ENCODE peak calls at places on chromosomes 12 and 14, in five cellular contexts. H is heart left ventricle, O is H9, A is cardiac muscle cell, F is mesendoderm. M is an unnamed sample. For H3K4me1, the result is how much of the 10 kb centered on the place peaks cover.

GRCh38 chr12:132094269-132094891 is 49.7 kb downstream of the DDX51 start:
- DNase-seq in F (no peak), H (no peak), A (no peak), O (no peak), M (no peak)

GRCh38 chr12:51855586-51856428 is 7.3 kb upstream of the FIGNL2 start:
- DNase-seq in O (peak), F (peak), H (peak), A (peak), M (peak)

GRCh38 chr12:48681416-48681737 is 661 bp downstream of the KANSL2 start:
- DNase-seq in A (no peak), H (no peak), F (peak), O (no peak), M (no peak)

GRCh38 chr12:98228619-98229538 is 286.5 kb upstream of the TMPO start:
- DNase-seq in H (no peak), A (no peak), F (no peak), O (no peak), M (no peak)

GRCh38 chr14:91980157-91980556 is 32.7 kb upstream of the FBLN5 start:
- DNase-seq in A (no peak), F (no peak), H (no peak), O (no peak), M (no peak)

GRCh38 chr12:57772429-57773322 is at the start of gene EEF1AKMT3:
- DNase-seq in A (peak), H (peak), F (no peak), O (no peak), M (peak)

GRCh38 chr12:2854669-2855453 is 2.0 kb downstream of the TEX52 start:
- DNase-seq in F (no peak), O (no peak), A (no peak), H (no peak), M (peak)

GRCh38 chr14:56181666-56182065 is 63.5 kb downstream of the PELI2 start:
- DNase-seq in A (no peak), F (no peak), H (no peak), O (no peak), M (peak)

GRCh38 chr14:98906123-98906995 is 365.6 kb downstream of the BCL11B start:
- DNase-seq in O (no peak), A (peak), F (peak), H (no peak), M (no peak)

GRCh38 chr12:46942579-46942978 is 116.8 kb upstream of the SLC38A4 start:
- DNase-seq in A (no peak), O (no peak), H (no peak), F (no peak), M (no peak)

GRCh38 chr12:26789731-26790644 is 43.0 kb downstream of the ITPR2 start:
- DNase-seq in F (no peak), O (no peak), A (no peak), H (no peak), M (no peak)

GRCh38 chr12:94623161-94623920 is 27.0 kb downstream of the TMCC3 start:
- DNase-seq in O (no peak), A (no peak), H (no peak), F (no peak), M (no peak)

GRCh38 chr12:107684990-107685359 is 624 bp upstream of the PWP1 start:
- DNase-seq in O (no peak), A (no peak), F (peak), H (no peak), M (peak)

GRCh38 chr14:85084344-85084743 is 445.6 kb upstream of the FLRT2 start:
- DNase-seq in F (no peak), A (no peak), H (no peak), O (no peak), M (no peak)

GRCh38 chr14:31283153-31283552 is 75.6 kb upstream of the HECTD1 start:
- DNase-seq in H (no peak), O (no peak), A (no peak), F (no peak), M (no peak)

GRCh38 chr12:94074970-94075695 is 73.2 kb upstream of the PLXNC1 start:
- DNase-seq in O (peak), F (peak), A (peak), H (peak), M (peak)

GRCh38 chr12:22334696-22335290 is at the start of gene ST8SIA1:
- DNase-seq in H (peak), O (peak), A (peak), F (no peak), M (peak)

GRCh38 chr12:104702565-104703139 is 245.9 kb downstream of the CHST11 start:
- DNase-seq in F (no peak), O (no peak), A (no peak), H (no peak), M (peak)

GRCh38 chr14:21056520-21057163 is 980 bp upstream of the RNASE8 start:
- DNase-seq in O (no peak), H (no peak), F (no peak), A (no peak), M (no peak)

GRCh38 chr14:92655802-92656201 is 92.6 kb downstream of the LGMN start:
- DNase-seq in O (no peak), F (no peak), H (no peak), A (no peak), M (peak)

GRCh38 chr14:94113908-94114588 is 3.5 kb downstream of the IFI27 start:
- DNase-seq in A (no peak), H (no peak), F (no peak), O (peak), M (no peak)

GRCh38 chr12:119804011-119804641 is 73.0 kb downstream of the CIT start:
- DNase-seq in F (peak), H (peak), O (peak), A (peak), M (peak)

GRCh38 chr14:95829321-95829720 is 47.3 kb upstream of the TUNAR start:
- DNase-seq in F (no peak), A (no peak), O (no peak), H (no peak), M (no peak)

GRCh38 chr12:105970885-105971284 is 167.9 kb downstream of the NUAK1 start:
- DNase-seq in A (no peak), O (no peak), H (no peak), F (no peak), M (no peak)

GRCh38 chr14:89144642-89145041 is 272.4 kb downstream of the FOXN3 start:
- DNase-seq in F (no peak), A (no peak), H (no peak), O (no peak), M (no peak)

GRCh38 chr14:96103560-96104460 is 64.6 kb downstream of the C14orf132 start:
- DNase-seq in H (no peak), O (no peak), A (no peak), F (no peak), M (no peak)

GRCh38 chr12:88391556-88391955 is 188.7 kb downstream of the KITLG start:
- DNase-seq in H (no peak), A (no peak), O (no peak), F (no peak), M (no peak)

GRCh38 chr12:4435537-4435936 is 10.1 kb downstream of the FGF6 start:
- DNase-seq in A (no peak), O (peak), F (no peak), H (no peak), M (no peak)

GRCh38 chr12:122023339-122024131 is 1.9 kb downstream of the BCL7A start:
- DNase-seq in F (peak), H (peak), A (peak), O (peak), M (peak)

DNA sequence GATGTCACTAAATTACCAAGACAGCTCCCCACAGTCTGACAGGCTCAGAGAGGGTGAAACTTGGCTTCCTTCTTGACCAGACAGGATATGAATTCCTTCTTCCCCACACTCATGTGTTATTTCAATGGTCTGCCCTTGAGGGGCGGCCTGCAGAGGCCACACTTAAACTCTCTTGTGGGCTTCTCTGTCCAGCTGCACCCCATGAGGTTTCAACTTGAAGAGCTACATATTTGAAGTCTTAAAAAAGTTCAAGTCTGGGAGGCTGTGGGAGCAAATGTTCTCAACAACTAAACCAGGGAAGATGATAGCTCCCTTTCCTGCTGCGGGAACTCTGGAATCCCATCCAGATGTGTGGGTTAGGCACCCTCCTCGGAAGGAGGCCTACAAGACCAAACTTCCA is 98.3 kb downstream of the TTC7B start:
- DNase-seq in A (no peak), O (no peak), F (no peak), H (no peak), M (no peak)
- H3K27ac ChIP-seq in A (no peak), O (no peak), F (no peak), H (no peak), M (no peak)

DNA sequence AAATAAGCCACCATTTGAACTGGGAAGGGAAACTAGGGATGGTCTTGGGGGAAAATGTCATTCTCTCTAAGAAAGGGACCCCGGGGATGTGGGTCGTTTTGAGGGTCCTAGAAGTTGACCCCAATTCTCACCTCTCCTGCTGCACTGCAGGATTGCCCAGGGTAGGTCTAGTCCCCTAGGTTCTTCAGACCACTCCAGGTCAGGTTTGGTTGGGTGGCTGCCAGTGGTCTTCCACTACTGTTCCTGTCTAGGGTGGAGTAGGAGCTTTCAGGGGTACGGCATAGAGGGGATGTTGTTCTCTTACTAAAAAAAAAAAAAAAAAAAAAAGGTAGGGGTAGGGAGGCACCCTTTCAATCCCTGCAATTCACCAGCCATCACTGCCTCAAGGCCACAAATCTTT is 7.3 kb downstream of the HOXC8 start:
- DNase-seq in F (no peak), O (no peak), H (no peak), A (no peak), M (no peak)
- H3K4me1 ChIP-seq in F (under half), O (under half), H (under half), A (under half), M (under half)

GRCh38 chr12:68932701-68933563 is at the start of gene CPM:
- DNase-seq in H (peak), O (peak), F (peak), A (peak), M (peak)
- H3K27ac ChIP-seq in H (peak), O (no peak), F (no peak), A (no peak), M (peak)

GRCh38 chr14:80109055-80109454 is 102.2 kb downstream of the DIO2 start:
- DNase-seq in O (no peak), A (no peak), H (no peak), F (no peak), M (no peak)

GRCh38 chr14:80110721-80111120 is 100.6 kb downstream of the DIO2 start:
- DNase-seq in O (no peak), H (no peak), A (no peak), F (no peak), M (no peak)

GRCh38 chr14:80105488-80105994 is 105.8 kb downstream of the DIO2 start:
- DNase-seq in O (no peak), H (no peak), F (no peak), A (no peak), M (no peak)

DNA sequence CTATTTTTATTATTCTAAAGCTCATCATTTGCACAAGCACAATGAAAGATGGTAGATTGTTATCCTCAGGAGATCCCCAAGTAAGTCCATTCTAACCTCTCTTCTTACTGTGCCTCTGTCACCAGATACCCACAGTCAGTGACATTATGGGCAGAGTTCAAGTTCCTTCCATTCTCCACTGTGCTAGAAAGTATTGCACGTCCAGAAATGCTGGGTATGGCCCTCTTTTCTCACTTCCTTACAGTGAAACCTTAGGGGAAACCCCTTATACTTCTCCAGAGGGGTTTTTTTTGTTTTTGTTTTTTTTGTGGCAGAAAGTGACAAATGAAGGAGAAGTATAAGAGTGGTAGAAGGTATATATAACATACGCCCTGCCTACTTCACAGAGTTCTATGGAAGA is 102.9 kb downstream of the DIO2 start:
- DNase-seq in H (no peak), O (no peak), F (no peak), A (no peak), M (no peak)
- H3K4me1 ChIP-seq in H (under half), O (under half), F (under half), A (under half), M (under half)

DNA sequence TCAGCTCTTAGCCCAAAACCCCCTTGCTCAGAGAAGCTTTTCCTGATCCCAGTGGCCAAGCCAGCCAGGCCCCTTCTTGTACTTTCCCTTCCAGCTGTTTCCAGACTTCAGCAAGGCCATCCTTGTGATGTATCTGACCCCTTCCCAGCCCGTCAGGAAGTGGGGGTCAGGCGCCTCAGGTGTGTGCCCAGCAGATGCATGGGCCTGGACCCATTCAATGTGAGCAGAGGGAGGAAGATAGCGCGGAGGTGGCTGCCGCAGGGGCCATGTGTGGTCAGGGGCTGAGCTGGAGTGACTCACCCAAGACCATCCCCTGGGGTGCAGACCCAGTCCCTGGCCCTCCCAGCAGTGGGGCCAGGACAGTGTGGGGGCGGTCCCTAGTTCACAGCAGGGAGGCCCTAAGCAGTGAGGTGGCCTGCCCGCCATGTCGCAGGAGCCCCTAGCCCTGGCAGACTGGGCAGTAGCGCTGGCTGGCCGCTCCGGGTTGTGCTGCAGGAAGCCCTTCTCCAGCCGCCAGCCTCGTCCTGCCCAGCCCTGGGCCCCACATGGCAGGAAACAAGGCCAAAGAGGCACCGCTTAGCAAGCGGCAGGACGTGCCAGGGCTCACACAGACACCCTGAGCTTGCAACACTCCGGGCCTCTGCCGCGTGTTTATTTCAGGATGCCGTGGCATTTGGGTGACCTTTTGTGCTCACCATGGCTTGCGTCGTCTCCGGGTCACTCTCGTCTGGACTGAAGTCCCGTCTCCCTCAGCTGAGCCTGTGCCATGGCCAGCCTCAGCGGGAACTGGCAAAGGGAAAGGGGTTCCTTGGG is 12.0 kb downstream of the ADSS1 start:
- DNase-seq in H (peak), F (no peak), A (no peak), O (no peak), M (peak)
- H3K27ac ChIP-seq in H (peak), F (no peak), A (no peak), O (no peak), M (no peak)

DNA sequence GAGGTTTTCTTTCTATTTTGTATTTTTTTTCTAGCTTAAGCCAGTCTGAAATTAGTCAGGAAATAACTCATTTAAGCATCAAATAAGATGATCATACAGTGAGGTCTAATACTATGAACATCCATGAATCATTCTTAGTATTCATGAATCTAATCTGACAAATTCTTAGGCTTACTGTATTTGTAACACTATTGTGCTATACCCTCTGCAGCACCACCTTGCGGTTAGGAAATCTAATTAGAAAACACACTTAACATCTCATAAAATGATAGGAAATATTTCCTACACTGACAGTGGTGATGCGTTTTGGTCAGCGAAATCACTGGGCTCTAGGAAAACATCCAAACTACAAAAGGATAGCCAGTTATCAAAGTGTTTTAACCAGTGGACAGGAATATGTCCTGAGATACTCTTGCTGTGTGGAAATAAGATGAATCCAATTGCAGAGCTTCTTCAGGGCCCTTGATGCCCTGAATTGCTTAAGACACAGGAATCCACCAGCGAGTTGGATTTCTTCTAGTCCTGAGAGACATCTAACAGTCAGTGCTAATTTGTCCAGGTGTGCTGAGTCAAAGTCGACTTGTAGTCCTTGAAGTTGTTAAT is 109.3 kb upstream of the MYF6 start:
- DNase-seq in A (peak), H (no peak), F (peak), O (no peak), M (peak)
- H3K4me1 ChIP-seq in A (under half), H (under half), F (under half), O (under half), M (under half)

DNA sequence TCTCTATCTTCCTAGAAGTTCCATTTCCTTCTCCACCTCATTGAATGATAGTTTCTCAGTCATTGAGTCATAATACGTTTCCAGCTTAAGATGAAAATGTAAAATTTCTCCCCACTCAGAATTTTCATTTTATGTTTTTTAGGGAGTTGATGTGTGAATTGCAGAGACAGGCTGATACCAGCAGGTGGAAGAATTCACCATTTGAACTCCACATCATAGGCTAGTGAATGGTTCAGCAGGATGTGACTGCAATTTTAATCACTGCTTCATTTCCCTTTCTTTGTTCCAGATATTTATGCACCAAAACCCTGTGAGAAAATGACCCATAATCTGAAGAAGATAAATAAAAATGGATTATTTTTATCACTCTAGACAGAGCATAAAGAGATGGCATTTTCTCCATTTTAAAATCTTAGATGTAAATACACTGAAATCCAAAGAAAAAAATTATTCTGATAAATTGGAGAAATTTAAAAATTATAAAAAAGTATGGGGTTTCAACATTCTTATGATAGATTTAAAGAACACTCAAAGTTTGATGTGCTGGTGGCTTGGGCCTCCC is 10.6 kb upstream of the PYGL start:
- DNase-seq in A (peak), F (peak), O (no peak), H (no peak), M (no peak)
- H3K27ac ChIP-seq in A (no peak), F (peak), O (no peak), H (no peak), M (no peak)

DNA sequence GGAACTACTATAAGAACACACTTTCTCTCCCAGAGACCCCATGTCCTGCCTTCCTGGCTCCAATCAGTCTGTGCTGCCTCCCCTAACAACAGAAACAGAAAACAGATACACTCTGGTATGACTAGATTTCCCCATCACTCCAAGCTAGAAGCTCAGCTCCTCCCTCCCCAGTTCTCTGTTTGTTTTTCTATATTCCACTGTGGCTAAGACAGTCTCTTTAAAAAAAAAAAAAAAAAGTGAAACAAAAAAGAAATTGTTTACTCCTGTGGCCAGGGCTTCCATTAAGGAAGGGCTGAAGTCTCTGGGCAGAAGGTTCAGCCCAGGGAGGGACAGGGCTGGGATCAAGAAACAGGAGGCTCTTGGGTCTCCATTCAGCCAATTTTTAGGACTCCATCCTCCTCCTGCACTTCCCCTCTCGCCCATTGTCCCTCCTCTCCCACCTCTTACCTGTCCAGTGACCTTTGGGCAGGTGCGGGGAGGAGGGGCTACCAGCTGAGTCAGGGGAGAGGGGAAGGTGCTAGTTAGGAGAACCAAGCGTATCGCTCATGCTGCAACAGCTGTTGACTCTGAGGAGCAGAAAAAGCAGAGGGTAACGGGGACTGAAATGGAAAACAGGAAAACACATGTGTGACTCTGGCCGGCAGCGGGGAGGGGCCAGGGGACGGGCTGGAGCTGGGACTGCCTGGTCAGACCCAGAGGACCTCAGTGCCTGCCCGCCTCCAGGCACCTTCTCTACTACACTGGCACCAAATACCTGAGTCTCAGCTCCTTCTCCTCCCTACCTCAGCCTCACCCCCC is 4.2 kb upstream of the SLC7A7 start:
- DNase-seq in F (peak), A (no peak), H (peak), O (peak), M (peak)
- H3K4me1 ChIP-seq in F (under half), A (under half), H (under half), O (under half), M (half or more)

M was measured in body of pancreas.